ENCODE peak calls at places on chromosome 1, in four cellular contexts. One of them, this sample, is unnamed.

GRCh38 chr1:115726161-115726560 is 42.4 kb downstream of the CASQ2 start:
- DNase-seq in transverse colon: no peak
- DNase-seq in astrocyte of the cerebellum: no peak
- DNase-seq in GM23338: no peak
- DNase-seq in this sample: no peak

GRCh38 chr1:39105841-39106765 is 80.0 kb downstream of the NDUFS5 start:
- DNase-seq in transverse colon: peak
- DNase-seq in astrocyte of the cerebellum: no peak
- DNase-seq in GM23338: peak
- DNase-seq in this sample: peak

GRCh38 chr1:28437260-28437923 is 67.9 kb downstream of the PHACTR4 start:
- DNase-seq in transverse colon: peak
- DNase-seq in astrocyte of the cerebellum: no peak
- DNase-seq in GM23338: no peak
- DNase-seq in this sample: peak

GRCh38 chr1:118785246-118785645 is 202.9 kb downstream of the TBX15 start:
- DNase-seq in transverse colon: no peak
- DNase-seq in astrocyte of the cerebellum: peak
- DNase-seq in GM23338: no peak
- DNase-seq in this sample: peak

GRCh38 chr1:161743231-161743630 is 6.4 kb upstream of the DUSP12 start:
- DNase-seq in transverse colon: no peak
- DNase-seq in astrocyte of the cerebellum: no peak
- DNase-seq in GM23338: peak
- DNase-seq in this sample: no peak

GRCh38 chr1:75855010-75855409 is 58.3 kb downstream of the MSH4 start:
- DNase-seq in transverse colon: no peak
- DNase-seq in astrocyte of the cerebellum: no peak
- DNase-seq in GM23338: no peak
- DNase-seq in this sample: peak

GRCh38 chr1:245338485-245338877 is 183.7 kb downstream of the KIF26B start:
- DNase-seq in transverse colon: no peak
- DNase-seq in astrocyte of the cerebellum: no peak
- DNase-seq in GM23338: no peak
- DNase-seq in this sample: no peak

GRCh38 chr1:228104526-228105251 is 1.6 kb upstream of the C1orf35 start:
- DNase-seq in transverse colon: no peak
- DNase-seq in astrocyte of the cerebellum: no peak
- DNase-seq in GM23338: no peak
- DNase-seq in this sample: peak

GRCh38 chr1:231160851-231161710 is 777 bp upstream of the TRIM67 start:
- DNase-seq in transverse colon: no peak
- DNase-seq in astrocyte of the cerebellum: no peak
- DNase-seq in GM23338: peak
- DNase-seq in this sample: no peak

GRCh38 chr1:235984041-235984820 is 80.7 kb downstream of the NID1 start:
- DNase-seq in transverse colon: no peak
- DNase-seq in astrocyte of the cerebellum: peak
- DNase-seq in GM23338: no peak
- DNase-seq in this sample: peak

GRCh38 chr1:12057382-12057781 is 5.7 kb upstream of the TNFRSF8 start:
- DNase-seq in transverse colon: no peak
- DNase-seq in astrocyte of the cerebellum: no peak
- DNase-seq in GM23338: no peak
- DNase-seq in this sample: no peak

GRCh38 chr1:153390938-153391710 is at the start of gene S100A8:
- DNase-seq in transverse colon: peak
- DNase-seq in astrocyte of the cerebellum: no peak
- DNase-seq in GM23338: no peak
- DNase-seq in this sample: no peak

GRCh38 chr1:216330262-216330661 is 93.0 kb downstream of the USH2A start:
- DNase-seq in transverse colon: no peak
- DNase-seq in astrocyte of the cerebellum: no peak
- DNase-seq in GM23338: no peak
- DNase-seq in this sample: no peak

GRCh38 chr1:112818990-112819689 is 104.0 kb upstream of the PPM1J start:
- DNase-seq in transverse colon: no peak
- DNase-seq in astrocyte of the cerebellum: no peak
- DNase-seq in GM23338: no peak
- DNase-seq in this sample: peak

GRCh38 chr1:178528219-178528962 is 15.5 kb downstream of the TEX35 start:
- DNase-seq in transverse colon: no peak
- DNase-seq in astrocyte of the cerebellum: no peak
- DNase-seq in GM23338: no peak
- DNase-seq in this sample: no peak

GRCh38 chr1:154492115-154492514 is 9.9 kb upstream of the TDRD10 start:
- DNase-seq in transverse colon: no peak
- DNase-seq in astrocyte of the cerebellum: no peak
- DNase-seq in GM23338: no peak
- DNase-seq in this sample: no peak

GRCh38 chr1:23475641-23476040 is 8.3 kb downstream of the ASAP3 start:
- DNase-seq in transverse colon: no peak
- DNase-seq in astrocyte of the cerebellum: peak
- DNase-seq in GM23338: no peak
- DNase-seq in this sample: no peak

GRCh38 chr1:41305576-41306365 is 55.5 kb upstream of the FOXO6 start:
- DNase-seq in transverse colon: no peak
- DNase-seq in astrocyte of the cerebellum: no peak
- DNase-seq in GM23338: peak
- DNase-seq in this sample: no peak

GRCh38 chr1:54805981-54806381 is 4.9 kb upstream of the TTC22 start:
- DNase-seq in transverse colon: no peak
- DNase-seq in astrocyte of the cerebellum: no peak
- DNase-seq in GM23338: peak
- DNase-seq in this sample: no peak

GRCh38 chr1:107680579-107680985 is 284.4 kb downstream of the VAV3 start:
- DNase-seq in transverse colon: peak
- DNase-seq in astrocyte of the cerebellum: no peak
- DNase-seq in GM23338: no peak
- DNase-seq in this sample: no peak

GRCh38 chr1:113986802-113987201 is 7.5 kb downstream of the OLFML3 start:
- DNase-seq in transverse colon: no peak
- DNase-seq in astrocyte of the cerebellum: no peak
- DNase-seq in GM23338: no peak
- DNase-seq in this sample: no peak

GRCh38 chr1:204992499-204992898 is 50.5 kb upstream of the CNTN2 start:
- DNase-seq in transverse colon: no peak
- DNase-seq in astrocyte of the cerebellum: no peak
- DNase-seq in GM23338: no peak
- DNase-seq in this sample: no peak

GRCh38 chr1:207084701-207085180 is 3.9 kb upstream of the C4BPB start:
- DNase-seq in transverse colon: peak
- DNase-seq in astrocyte of the cerebellum: peak
- DNase-seq in GM23338: peak
- DNase-seq in this sample: peak

GRCh38 chr1:210098376-210098775 is 134.2 kb upstream of the SERTAD4 start:
- DNase-seq in transverse colon: no peak
- DNase-seq in astrocyte of the cerebellum: no peak
- DNase-seq in GM23338: no peak
- DNase-seq in this sample: no peak

GRCh38 chr1:179447489-179447888 is 81.7 kb downstream of the AXDND1 start:
- DNase-seq in transverse colon: no peak
- DNase-seq in astrocyte of the cerebellum: no peak
- DNase-seq in GM23338: peak
- DNase-seq in this sample: peak

GRCh38 chr1:52919051-52919719 is 2.4 kb downstream of the ECHDC2 start:
- DNase-seq in transverse colon: no peak
- DNase-seq in astrocyte of the cerebellum: no peak
- DNase-seq in GM23338: no peak
- DNase-seq in this sample: no peak

GRCh38 chr1:55384589-55385136 is 169.5 kb upstream of the USP24 start:
- DNase-seq in transverse colon: no peak
- DNase-seq in astrocyte of the cerebellum: no peak
- DNase-seq in GM23338: no peak
- DNase-seq in this sample: no peak

GRCh38 chr1:25676488-25676887 is 59.9 kb downstream of the MAN1C1 start:
- DNase-seq in transverse colon: no peak
- DNase-seq in astrocyte of the cerebellum: no peak
- DNase-seq in GM23338: no peak
- DNase-seq in this sample: no peak

GRCh38 chr1:114669562-114670082 is at the start of gene DENND2C:
- DNase-seq in transverse colon: no peak
- DNase-seq in astrocyte of the cerebellum: no peak
- DNase-seq in GM23338: peak
- DNase-seq in this sample: no peak

GRCh38 chr1:207316622-207317510 is 4.6 kb upstream of the CD55 start:
- DNase-seq in transverse colon: peak
- DNase-seq in astrocyte of the cerebellum: no peak
- DNase-seq in GM23338: peak
- DNase-seq in this sample: no peak

GRCh38 chr1:1440941-1441888 is 5.7 kb downstream of the VWA1 start:
- DNase-seq in transverse colon: peak
- DNase-seq in astrocyte of the cerebellum: no peak
- DNase-seq in GM23338: peak
- DNase-seq in this sample: peak

GRCh38 chr1:50422946-50423669 is at the start of gene DMRTA2:
- DNase-seq in transverse colon: no peak
- DNase-seq in astrocyte of the cerebellum: no peak
- DNase-seq in GM23338: peak
- DNase-seq in this sample: peak

GRCh38 chr1:225347123-225347683 is 80.6 kb downstream of the LBR start:
- DNase-seq in transverse colon: no peak
- DNase-seq in astrocyte of the cerebellum: no peak
- DNase-seq in GM23338: peak
- DNase-seq in this sample: no peak

GRCh38 chr1:9892563-9893528 is 17.2 kb downstream of the CTNNBIP1 start:
- DNase-seq in transverse colon: peak
- DNase-seq in astrocyte of the cerebellum: no peak
- DNase-seq in GM23338: no peak
- DNase-seq in this sample: peak
- H3K4me3 ChIP-seq in transverse colon: no peak
- H3K4me3 ChIP-seq in astrocyte of the cerebellum: no peak
- H3K4me3 ChIP-seq in GM23338: no peak
- H3K4me3 ChIP-seq in this sample: no peak

GRCh38 chr1:240111558-240111957 is 19.9 kb downstream of the FMN2 start:
- DNase-seq in transverse colon: peak
- DNase-seq in astrocyte of the cerebellum: no peak
- DNase-seq in GM23338: peak
- DNase-seq in this sample: no peak
- TF ChIP-seq CTCF in transverse colon: peak
- TF ChIP-seq CTCF in astrocyte of the cerebellum: peak
- TF ChIP-seq CTCF in GM23338: peak
- TF ChIP-seq CTCF in this sample: peak

DNA sequence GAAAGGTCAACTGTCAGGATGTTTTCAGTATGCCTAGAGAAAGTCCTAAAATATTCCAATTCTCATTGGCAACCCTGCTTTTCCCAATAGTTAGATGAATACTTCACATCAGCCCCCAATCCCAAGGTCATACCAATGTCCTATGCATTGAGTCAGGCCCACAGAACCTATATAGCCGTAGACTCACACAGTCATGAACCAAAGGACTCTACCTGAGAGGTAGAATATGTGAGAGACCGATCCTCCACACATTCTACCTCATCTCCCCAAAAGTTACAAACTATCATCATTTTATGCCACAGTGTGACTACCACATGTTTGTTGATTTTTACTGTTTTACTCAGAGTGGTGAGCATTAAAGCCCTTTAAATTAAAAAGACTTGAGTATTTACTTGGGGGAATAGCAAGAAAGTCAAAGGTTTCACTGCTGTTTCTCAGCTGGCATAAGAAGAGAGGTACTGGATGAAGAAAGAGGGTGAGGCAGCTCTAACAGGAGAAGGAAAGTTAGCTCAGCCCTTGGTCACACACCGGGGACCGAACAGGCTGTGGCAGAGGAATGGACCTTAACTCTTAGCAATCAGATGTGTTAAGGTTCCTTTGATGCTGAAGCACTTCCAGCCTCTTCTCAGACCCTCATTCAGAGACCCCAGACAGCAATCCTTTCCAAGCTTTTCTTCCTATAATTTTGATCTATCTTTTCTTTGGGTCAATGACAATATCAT is 930 bp downstream of the CD48 start:
- DNase-seq in transverse colon: no peak
- DNase-seq in astrocyte of the cerebellum: no peak
- DNase-seq in GM23338: no peak
- DNase-seq in this sample: no peak
- H3K4me3 ChIP-seq in transverse colon: no peak
- H3K4me3 ChIP-seq in astrocyte of the cerebellum: no peak
- H3K4me3 ChIP-seq in GM23338: no peak
- H3K4me3 ChIP-seq in this sample: no peak

GRCh38 chr1:68051475-68051874 is 1.0 kb upstream of the DIRAS3 start:
- DNase-seq in transverse colon: no peak
- DNase-seq in astrocyte of the cerebellum: peak
- DNase-seq in GM23338: peak
- DNase-seq in this sample: peak
- TF ChIP-seq CTCF in transverse colon: no peak
- TF ChIP-seq CTCF in astrocyte of the cerebellum: peak
- TF ChIP-seq CTCF in GM23338: peak
- TF ChIP-seq CTCF in this sample: peak

DNA sequence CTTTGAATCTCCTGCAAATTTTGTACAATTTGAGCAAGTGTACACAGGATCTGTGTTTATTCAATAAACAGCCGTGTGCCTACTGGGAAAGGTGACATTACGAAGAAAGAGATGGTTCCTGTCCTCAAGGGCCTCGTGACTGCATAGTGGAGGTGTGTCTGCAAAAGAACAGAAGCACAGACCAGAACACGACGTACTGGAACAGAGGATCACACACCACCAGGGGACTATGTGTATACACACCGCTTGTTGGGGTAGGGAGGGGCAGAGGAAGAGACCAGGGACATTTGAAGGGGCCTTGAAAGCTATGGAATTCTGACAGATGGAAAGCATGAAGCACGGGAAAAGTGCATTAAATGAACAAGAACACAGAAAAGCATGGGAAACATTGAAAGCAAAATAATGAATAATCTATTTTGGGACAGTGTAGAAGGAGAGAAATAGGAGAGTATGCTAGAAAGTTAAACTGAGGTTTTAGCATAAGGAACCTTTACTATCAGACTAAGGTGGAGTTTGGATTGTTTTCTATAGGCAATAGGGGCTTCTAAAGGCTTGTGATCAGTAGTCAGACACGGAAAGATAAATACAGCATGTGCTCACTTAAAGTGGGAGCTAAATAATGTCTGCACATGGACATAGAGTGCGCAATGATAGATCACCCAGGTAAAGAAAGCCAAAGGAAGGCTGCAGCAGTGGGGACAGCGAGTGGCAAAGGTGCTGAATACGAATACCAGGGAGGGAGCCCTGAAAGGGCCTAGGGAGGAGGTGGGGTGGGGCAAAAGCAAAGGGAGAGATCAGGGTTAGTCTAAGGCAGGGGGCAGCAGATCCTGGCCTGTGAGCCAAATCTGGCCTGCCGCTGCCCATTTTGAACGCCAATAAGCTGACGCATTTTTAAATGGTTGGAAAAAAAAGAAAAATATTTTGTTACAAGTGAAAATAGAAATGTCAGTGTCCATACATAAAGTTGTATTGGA is 11.0 kb downstream of the JAK1 start:
- DNase-seq in transverse colon: peak
- DNase-seq in astrocyte of the cerebellum: no peak
- DNase-seq in GM23338: peak
- DNase-seq in this sample: no peak
- H3K4me3 ChIP-seq in transverse colon: no peak
- H3K4me3 ChIP-seq in astrocyte of the cerebellum: no peak
- H3K4me3 ChIP-seq in GM23338: no peak
- H3K4me3 ChIP-seq in this sample: no peak